ENCODE peak calls at places on chromosomes 1 and 21, in six cellular contexts. O is lung, F is breast epithelium, H is left lung, T is colonic mucosa, Y is Peyer's patch. D is an unnamed sample.

GRCh38 chr1:109642610-109643009 is 13.3 kb upstream of the GSTM4 start:
- DNase-seq in T (no peak), O (no peak), Y (no peak), H (no peak), F (no peak), D (no peak)

GRCh38 chr1:66275601-66276023 is 258.3 kb upstream of the SGIP1 start:
- DNase-seq in H (no peak), Y (no peak), T (no peak), F (no peak), O (no peak), D (no peak)

GRCh38 chr1:153945131-153945794 is 1.3 kb downstream of the DENND4B start:
- DNase-seq in F (no peak), H (peak; percentile 87), O (peak; percentile 71), Y (peak; percentile 89), T (peak; percentile 63), D (peak; percentile 58)

GRCh38 chr21:34027727-34028461 is 45.5 kb upstream of the MRPS6 start:
- DNase-seq in F (no peak), H (no peak), Y (no peak), O (no peak), T (no peak), D (no peak)

GRCh38 chr1:229368347-229368746 is 25.5 kb upstream of the CCSAP start:
- DNase-seq in Y (no peak), H (no peak), F (no peak), T (no peak), O (no peak), D (no peak)

GRCh38 chr1:9593492-9594465 is 5.1 kb downstream of the TMEM201 start:
- DNase-seq in O (peak; percentile 55), F (no peak), Y (peak; percentile 72), H (peak; percentile 81), T (peak; percentile 62), D (peak; percentile 50)

GRCh38 chr1:65757531-65757930 is 35.2 kb upstream of the PDE4B start:
- DNase-seq in F (no peak), O (no peak), H (no peak), T (peak; percentile 38), Y (no peak), D (no peak)

GRCh38 chr1:53314096-53314495 is 13.8 kb downstream of the LRP8 start:
- DNase-seq in O (no peak), F (no peak), H (peak; percentile 36), T (no peak), Y (no peak), D (no peak)

GRCh38 chr1:230204852-230205251 is 137.8 kb downstream of the GALNT2 start:
- DNase-seq in Y (no peak), F (no peak), T (peak; percentile 90), O (peak; percentile 82), H (no peak), D (no peak)

GRCh38 chr1:3082571-3083516 is 13.8 kb downstream of the PRDM16 start:
- DNase-seq in F (no peak), H (no peak), O (no peak), Y (no peak), T (no peak), D (no peak)

GRCh38 chr1:235229868-235230267 is 68.8 kb upstream of the RBM34 start:
- DNase-seq in O (no peak), F (no peak), Y (no peak), T (no peak), H (no peak), D (no peak)

GRCh38 chr1:214615871-214616270 is 12.9 kb downstream of the CENPF start:
- DNase-seq in O (no peak), T (no peak), F (no peak), H (no peak), Y (no peak), D (peak; percentile 72)

GRCh38 chr21:37712204-37712934 is 203.9 kb downstream of the KCNJ6 start:
- DNase-seq in T (peak; percentile 55), F (peak; percentile 57), Y (peak; percentile 70), H (peak; percentile 74), O (peak; percentile 63), D (peak; percentile 89)

GRCh38 chr1:219159946-219160645 is 13.6 kb upstream of the LYPLAL1 start:
- DNase-seq in O (no peak), F (no peak), Y (no peak), H (no peak), T (no peak), D (peak; percentile 49)

GRCh38 chr1:53765656-53766055 is 26.7 kb upstream of the GLIS1 start:
- DNase-seq in O (no peak), T (no peak), H (no peak), Y (no peak), F (no peak), D (peak; percentile 48)

GRCh38 chr21:31660134-31660565 is 657 bp downstream of the SOD1 start:
- DNase-seq in F (no peak), H (no peak), Y (no peak), O (peak; percentile 34), T (peak; percentile 48), D (peak; percentile 61)

GRCh38 chr1:156118175-156118868 is 3.8 kb downstream of the LMNA start:
- DNase-seq in Y (peak; percentile 79), T (peak; percentile 90), H (peak; percentile 78), O (no peak), F (peak; percentile 73), D (no peak)

GRCh38 chr1:76083189-76083588 is 8.6 kb downstream of the ST6GALNAC3 start:
- DNase-seq in T (no peak), F (no peak), Y (peak; percentile 50), O (no peak), H (peak; percentile 64), D (no peak)

DNA sequence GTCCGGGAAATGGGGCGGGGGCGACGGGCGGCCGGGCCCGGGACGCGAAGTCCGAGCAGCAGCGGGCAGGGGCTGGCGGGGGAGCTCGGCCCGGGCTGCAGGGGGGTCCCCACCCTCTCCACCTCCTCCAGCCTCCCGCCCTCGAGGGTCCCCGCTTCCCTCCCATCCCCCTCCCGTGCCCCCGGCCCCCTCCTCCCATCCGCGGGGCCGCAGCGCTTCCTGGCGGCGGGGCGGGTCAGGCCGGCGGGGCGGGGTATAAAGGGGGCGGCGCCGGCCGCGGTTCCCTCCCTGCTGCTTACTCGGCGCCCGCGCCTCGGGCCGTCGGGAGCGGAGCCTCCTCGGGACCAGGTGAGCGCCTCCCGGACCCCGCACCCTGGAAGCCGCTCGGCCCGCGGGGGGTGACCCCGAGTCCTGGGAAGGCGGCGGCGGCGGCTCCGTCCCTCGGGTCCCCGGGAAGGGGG is at the start of gene COL6A2:
- DNase-seq in O (peak; percentile 30), F (peak; percentile 60), Y (peak; percentile 62), T (peak; percentile 40), H (peak; percentile 87), D (peak; percentile 83)
- TF ChIP-seq CTCF in O (no peak), F (no peak), Y (no peak), T (peak; percentile 16), H (no peak), D (peak; percentile 11)

DNA sequence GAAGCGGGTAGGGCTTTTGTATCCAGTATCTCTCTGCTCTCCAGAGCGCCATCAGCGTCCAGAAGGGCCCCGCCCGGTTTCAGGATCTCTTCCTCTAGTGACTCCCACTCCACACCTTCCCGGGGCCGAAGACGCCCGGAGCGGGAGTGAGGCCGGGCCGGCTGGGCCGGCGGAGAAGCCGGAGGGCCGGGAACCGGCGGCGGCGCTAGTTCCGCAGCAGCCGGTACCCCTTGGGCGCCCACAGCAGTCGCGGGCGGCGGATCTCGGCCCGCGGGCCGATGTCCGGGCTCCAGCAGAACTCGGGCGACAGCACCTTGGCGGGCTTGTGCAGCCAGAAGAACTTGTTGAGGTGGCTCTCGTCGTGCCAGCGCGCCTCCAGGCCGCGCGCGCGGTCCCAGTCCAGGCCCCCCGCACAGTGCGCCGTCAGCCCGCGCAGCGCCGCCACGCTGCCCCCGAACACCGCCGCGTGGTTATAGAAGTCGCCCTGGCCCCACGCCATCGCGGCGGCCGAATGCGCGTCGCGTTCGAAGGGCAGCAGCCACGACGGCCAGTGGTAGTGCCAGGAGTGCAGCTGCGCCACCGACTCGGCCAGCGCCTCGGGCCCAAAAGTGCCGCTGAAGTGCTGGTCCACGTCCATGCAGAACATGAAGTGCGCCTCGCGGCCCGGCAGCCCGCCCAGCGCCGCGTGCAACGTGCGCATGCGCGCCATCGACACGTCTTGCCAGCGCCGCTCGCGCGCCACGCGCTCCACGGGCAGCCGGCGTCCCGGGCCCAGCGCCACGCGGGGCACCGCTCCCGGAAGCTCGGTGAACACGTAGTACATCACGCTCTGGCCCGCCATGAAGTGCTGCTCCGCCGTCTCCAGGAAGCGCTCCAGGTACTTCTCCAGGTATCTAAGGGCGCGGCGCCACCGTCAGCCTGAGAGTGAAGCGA is 14.1 kb downstream of the A3GALT2 start:
- DNase-seq in H (peak; percentile 75), F (no peak), T (no peak), O (no peak), Y (no peak), D (no peak)
- H3K4me3 ChIP-seq in H (peak overlapping the region; percentile 2), F (peak overlapping the region; percentile 70), T (peak overlapping the region; percentile 16), O (no peak overlapping the region), Y (peak overlapping the region; percentile 46), D (no peak overlapping the region)

GRCh38 chr1:116118471-116118870 is 7.3 kb downstream of the MAB21L3 start:
- DNase-seq in F (no peak), O (no peak), T (no peak), Y (no peak), H (no peak), D (no peak)

GRCh38 chr1:116112388-116113140 is 1.4 kb downstream of the MAB21L3 start:
- DNase-seq in Y (no peak), F (no peak), H (no peak), T (no peak), O (no peak), D (no peak)

GRCh38 chr1:116113615-116114014 is 2.4 kb downstream of the MAB21L3 start:
- DNase-seq in Y (no peak), F (no peak), T (no peak), H (no peak), O (no peak), D (no peak)

GRCh38 chr1:116116040-116116439 is 4.8 kb downstream of the MAB21L3 start:
- DNase-seq in O (no peak), H (no peak), Y (no peak), F (no peak), T (no peak), D (no peak)

DNA sequence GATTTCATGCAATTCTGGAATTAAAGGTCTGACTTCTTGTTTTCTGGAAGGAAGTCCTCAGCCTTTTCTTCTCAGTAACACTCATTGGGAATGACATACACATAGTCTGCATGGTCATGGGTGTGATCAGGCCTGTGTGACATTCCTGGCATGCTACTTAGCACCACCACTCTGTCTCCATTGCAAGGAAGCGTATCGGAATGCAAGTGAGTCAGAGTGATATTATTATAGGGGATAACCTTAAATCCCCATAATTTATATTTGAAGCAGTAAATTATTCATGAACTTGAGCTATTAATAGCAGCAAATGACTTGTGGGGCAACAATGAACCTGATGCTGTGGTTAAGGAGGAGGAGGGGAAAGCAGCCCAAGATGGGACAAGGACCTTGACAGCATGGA is 4.3 kb downstream of the MAB21L3 start:
- DNase-seq in F (no peak), Y (no peak), O (no peak), H (no peak), T (no peak), D (peak; percentile 85)
- TF ChIP-seq CTCF in F (no peak), Y (no peak), O (no peak), H (no peak), T (no peak), D (no peak)

GRCh38 chr1:52157582-52157981 is 15.7 kb downstream of the ZFYVE9 start:
- DNase-seq in O (no peak), Y (no peak), H (no peak), F (no peak), T (no peak), D (peak; percentile 70)

GRCh38 chr1:52162947-52163346 is 21.1 kb downstream of the ZFYVE9 start:
- DNase-seq in F (no peak), T (no peak), H (no peak), O (no peak), Y (no peak), D (no peak)

GRCh38 chr1:52158218-52158617 is 16.3 kb downstream of the ZFYVE9 start:
- DNase-seq in Y (no peak), F (no peak), O (no peak), T (no peak), H (no peak), D (no peak)

GRCh38 chr1:52156460-52156859 is 14.6 kb downstream of the ZFYVE9 start:
- DNase-seq in Y (no peak), T (no peak), H (no peak), O (no peak), F (no peak), D (no peak)

GRCh38 chr1:52159033-52159789 is 17.3 kb downstream of the ZFYVE9 start:
- DNase-seq in T (no peak), Y (peak; percentile 51), O (no peak), H (no peak), F (no peak), D (peak; percentile 45)
- H3K4me3 ChIP-seq in T (no peak overlapping the region), Y (no peak overlapping the region), O (no peak overlapping the region), H (no peak overlapping the region), F (no peak overlapping the region), D (no peak overlapping the region)

D was measured in foreskin fibroblast.